ENCODE peak calls at places on chromosomes 12 and 14, in six cellular contexts. C, M, L, I, T and E are unnamed samples.
A peak's percentile ranks its signal among the peaks of the same experiment; 100 is the strongest.

GRCh38 chr14:61477845-61478438 is 156.6 kb downstream of the PRKCH start:
- ATAC-seq in T (peak; percentile 1), C (peak; percentile 76), I (peak; percentile 47), M (peak; percentile 75), L (no peak), E (peak; percentile 22)

GRCh38 chr14:81990312-81990761 is 456.7 kb upstream of the SEL1L start:
- ATAC-seq in I (no peak), M (peak; percentile 63), C (no peak), L (no peak), T (no peak), E (peak; percentile 64)

GRCh38 chr14:98897605-98898309 is 374.2 kb downstream of the BCL11B start:
- ATAC-seq in C (no peak), I (no peak), M (no peak), T (no peak), L (no peak), E (peak; percentile 63)

GRCh38 chr12:106098691-106099200 is 40.0 kb downstream of the NUAK1 start:
- ATAC-seq in I (no peak), L (no peak), M (no peak), T (no peak), C (no peak), E (no peak)

GRCh38 chr14:69313176-69313575 is 53.2 kb downstream of the GALNT16 start:
- ATAC-seq in T (no peak), M (no peak), L (no peak), C (no peak), I (no peak), E (no peak)

GRCh38 chr14:33957993-33958392 is 7.1 kb upstream of the EGLN3 start:
- ATAC-seq in M (no peak), L (no peak), C (no peak), T (no peak), I (no peak), E (no peak)

GRCh38 chr12:10968765-10969456 is 17.8 kb downstream of the TAS2R50 start:
- ATAC-seq in M (peak; percentile 55), L (no peak), I (peak; percentile 91), T (no peak), C (peak; percentile 73), E (no peak)

GRCh38 chr14:90344285-90344684 is 12.5 kb upstream of the NRDE2 start:
- ATAC-seq in L (no peak), T (no peak), I (no peak), M (no peak), C (no peak), E (no peak)

GRCh38 chr14:74506408-74506807 is 12.8 kb downstream of the ISCA2 start:
- ATAC-seq in T (no peak), L (no peak), C (no peak), M (no peak), I (no peak), E (no peak)